ENCODE peak calls at places on chromosomes 3 and 15, in six cellular contexts. One of them, this sample, is unnamed.

GRCh38 chr15:81378438-81378837 is 4.4 kb upstream of the TMC3 start:
- DNase-seq in SK-N-SH: no peak
- DNase-seq in ovary: no peak
- DNase-seq in heart right ventricle: no peak
- DNase-seq in fibroblast of mammary gland: no peak
- DNase-seq in neural progenitor cell: no peak
- DNase-seq in this sample: no peak

GRCh38 chr15:62436235-62436634 is 271.1 kb upstream of the C2CD4B start:
- DNase-seq in SK-N-SH: no peak
- DNase-seq in ovary: no peak
- DNase-seq in heart right ventricle: no peak
- DNase-seq in fibroblast of mammary gland: no peak
- DNase-seq in neural progenitor cell: no peak
- DNase-seq in this sample: no peak

GRCh38 chr3:171264758-171265157 is 195.4 kb downstream of the TNIK start:
- DNase-seq in SK-N-SH: no peak
- DNase-seq in ovary: no peak
- DNase-seq in heart right ventricle: no peak
- DNase-seq in fibroblast of mammary gland: no peak
- DNase-seq in neural progenitor cell: no peak
- DNase-seq in this sample: no peak

GRCh38 chr3:184145120-184145524 is 10.0 kb downstream of the EIF2B5 start:
- DNase-seq in SK-N-SH: peak; percentile 59
- DNase-seq in ovary: no peak
- DNase-seq in heart right ventricle: peak; percentile 36
- DNase-seq in fibroblast of mammary gland: peak; percentile 70
- DNase-seq in neural progenitor cell: peak; percentile 65
- DNase-seq in this sample: no peak

GRCh38 chr3:178100881-178101280 is 435.4 kb upstream of the KCNMB2 start:
- DNase-seq in SK-N-SH: no peak
- DNase-seq in ovary: no peak
- DNase-seq in heart right ventricle: no peak
- DNase-seq in fibroblast of mammary gland: no peak
- DNase-seq in neural progenitor cell: no peak
- DNase-seq in this sample: no peak

GRCh38 chr3:16239082-16239770 is 25.5 kb downstream of the DPH3 start:
- DNase-seq in SK-N-SH: no peak
- DNase-seq in ovary: peak; percentile 31
- DNase-seq in heart right ventricle: no peak
- DNase-seq in fibroblast of mammary gland: peak; percentile 37
- DNase-seq in neural progenitor cell: no peak
- DNase-seq in this sample: no peak

GRCh38 chr3:53318522-53318921 is 28.8 kb downstream of the DCP1A start:
- DNase-seq in SK-N-SH: no peak
- DNase-seq in ovary: no peak
- DNase-seq in heart right ventricle: no peak
- DNase-seq in fibroblast of mammary gland: peak; percentile 73
- DNase-seq in neural progenitor cell: no peak
- DNase-seq in this sample: no peak

GRCh38 chr3:14852721-14853120 is 34.0 kb downstream of the FGD5 start:
- DNase-seq in SK-N-SH: no peak
- DNase-seq in ovary: no peak
- DNase-seq in heart right ventricle: no peak
- DNase-seq in fibroblast of mammary gland: no peak
- DNase-seq in neural progenitor cell: no peak
- DNase-seq in this sample: no peak

GRCh38 chr3:171415070-171415469 is 45.1 kb downstream of the TNIK start:
- DNase-seq in SK-N-SH: no peak
- DNase-seq in ovary: no peak
- DNase-seq in heart right ventricle: no peak
- DNase-seq in fibroblast of mammary gland: peak; percentile 41
- DNase-seq in neural progenitor cell: no peak
- DNase-seq in this sample: no peak

GRCh38 chr3:1532935-1533606 is 440.2 kb downstream of the CNTN6 start:
- DNase-seq in SK-N-SH: no peak
- DNase-seq in ovary: no peak
- DNase-seq in heart right ventricle: no peak
- DNase-seq in fibroblast of mammary gland: no peak
- DNase-seq in neural progenitor cell: no peak
- DNase-seq in this sample: no peak

GRCh38 chr3:108403921-108404320 is 106.5 kb downstream of the MYH15 start:
- DNase-seq in SK-N-SH: no peak
- DNase-seq in ovary: no peak
- DNase-seq in heart right ventricle: no peak
- DNase-seq in fibroblast of mammary gland: no peak
- DNase-seq in neural progenitor cell: no peak
- DNase-seq in this sample: no peak

GRCh38 chr15:31300208-31300661 is 26.4 kb upstream of the KLF13 start:
- DNase-seq in SK-N-SH: peak; percentile 72
- DNase-seq in ovary: no peak
- DNase-seq in heart right ventricle: no peak
- DNase-seq in fibroblast of mammary gland: no peak
- DNase-seq in neural progenitor cell: no peak
- DNase-seq in this sample: no peak

GRCh38 chr15:64122936-64123351 is 27.2 kb downstream of the SNX1 start:
- DNase-seq in SK-N-SH: no peak
- DNase-seq in ovary: no peak
- DNase-seq in heart right ventricle: no peak
- DNase-seq in fibroblast of mammary gland: no peak
- DNase-seq in neural progenitor cell: no peak
- DNase-seq in this sample: no peak

GRCh38 chr3:70078778-70079177 is 79.2 kb downstream of the SAMMSON start:
- DNase-seq in SK-N-SH: no peak
- DNase-seq in ovary: no peak
- DNase-seq in heart right ventricle: no peak
- DNase-seq in fibroblast of mammary gland: no peak
- DNase-seq in neural progenitor cell: no peak
- DNase-seq in this sample: no peak

GRCh38 chr3:149480326-149481017 is 6.0 kb downstream of the TM4SF4 start:
- DNase-seq in SK-N-SH: peak; percentile 77
- DNase-seq in ovary: peak; percentile 55
- DNase-seq in heart right ventricle: peak; percentile 74
- DNase-seq in fibroblast of mammary gland: peak; percentile 91
- DNase-seq in neural progenitor cell: peak; percentile 78
- DNase-seq in this sample: peak; percentile 31

GRCh38 chr15:90530250-90531051 is 728 bp downstream of the CRTC3 start:
- DNase-seq in SK-N-SH: peak; percentile 86
- DNase-seq in ovary: peak; percentile 79
- DNase-seq in heart right ventricle: peak; percentile 59
- DNase-seq in fibroblast of mammary gland: peak; percentile 21
- DNase-seq in neural progenitor cell: peak; percentile 55
- DNase-seq in this sample: peak; percentile 51

GRCh38 chr15:90535254-90535653 is 5.5 kb downstream of the CRTC3 start:
- DNase-seq in SK-N-SH: no peak
- DNase-seq in ovary: no peak
- DNase-seq in heart right ventricle: no peak
- DNase-seq in fibroblast of mammary gland: no peak
- DNase-seq in neural progenitor cell: no peak
- DNase-seq in this sample: no peak

GRCh38 chr15:90529008-90529368 is 735 bp upstream of the CRTC3 start:
- DNase-seq in SK-N-SH: no peak
- DNase-seq in ovary: no peak
- DNase-seq in heart right ventricle: no peak
- DNase-seq in fibroblast of mammary gland: no peak
- DNase-seq in neural progenitor cell: no peak
- DNase-seq in this sample: no peak

GRCh38 chr15:90531147-90531546 is 1.4 kb downstream of the CRTC3 start:
- DNase-seq in SK-N-SH: peak; percentile 56
- DNase-seq in ovary: no peak
- DNase-seq in heart right ventricle: no peak
- DNase-seq in fibroblast of mammary gland: no peak
- DNase-seq in neural progenitor cell: peak; percentile 21
- DNase-seq in this sample: no peak

DNA sequence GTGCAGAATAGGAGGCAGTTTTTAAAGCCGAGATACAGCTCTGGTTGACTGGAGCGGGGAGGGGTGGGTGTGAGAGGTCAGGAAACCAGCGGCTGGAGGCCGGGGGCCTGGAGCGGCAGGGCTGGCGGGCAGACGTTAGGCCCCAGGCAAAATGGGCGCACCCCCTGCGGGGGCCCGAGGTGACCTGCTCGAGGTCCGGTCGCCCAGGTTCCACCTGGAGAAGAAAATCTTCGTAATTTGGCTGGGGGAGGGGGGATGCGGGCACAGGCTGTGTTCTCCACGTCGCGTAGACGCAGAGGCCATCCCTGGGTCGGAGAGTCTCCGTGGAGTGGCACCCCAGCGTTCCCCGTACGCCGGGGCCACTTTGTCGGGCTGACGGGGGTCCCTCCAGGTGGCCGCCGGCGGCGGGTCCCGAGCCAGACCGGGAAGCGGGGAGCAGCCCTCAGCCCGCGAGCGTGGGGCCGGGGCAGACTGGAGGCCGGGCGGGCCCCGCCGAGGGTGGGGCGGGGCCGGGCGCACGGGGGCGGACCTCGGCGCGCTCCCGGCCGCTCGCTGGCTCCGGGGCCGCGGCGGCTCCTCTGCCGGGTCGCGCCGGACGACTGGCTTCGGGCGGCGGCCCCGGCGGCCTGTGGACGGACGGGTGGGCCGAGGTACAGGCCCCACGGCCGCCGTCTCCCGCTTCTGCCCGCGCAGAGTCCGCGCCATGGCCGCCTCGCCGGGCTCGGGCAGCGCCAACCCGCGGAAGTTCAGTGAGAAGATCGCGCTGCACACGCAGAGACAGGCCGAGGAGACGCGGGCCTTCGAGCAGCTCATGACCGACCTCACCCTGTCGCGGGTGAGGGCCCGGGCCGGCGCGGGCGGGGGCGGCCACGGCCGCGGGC is at the start of gene CRTC3:
- DNase-seq in SK-N-SH: peak; percentile 94
- DNase-seq in ovary: peak; percentile 56
- DNase-seq in heart right ventricle: peak; percentile 60
- DNase-seq in fibroblast of mammary gland: peak; percentile 41
- DNase-seq in neural progenitor cell: peak; percentile 76
- DNase-seq in this sample: peak; percentile 53
- TF ChIP-seq CTCF in SK-N-SH: no peak
- TF ChIP-seq CTCF in ovary: no peak
- TF ChIP-seq CTCF in heart right ventricle: peak; percentile 14
- TF ChIP-seq CTCF in fibroblast of mammary gland: no peak
- TF ChIP-seq CTCF in neural progenitor cell: no peak
- TF ChIP-seq CTCF in this sample: peak; percentile 15

DNA sequence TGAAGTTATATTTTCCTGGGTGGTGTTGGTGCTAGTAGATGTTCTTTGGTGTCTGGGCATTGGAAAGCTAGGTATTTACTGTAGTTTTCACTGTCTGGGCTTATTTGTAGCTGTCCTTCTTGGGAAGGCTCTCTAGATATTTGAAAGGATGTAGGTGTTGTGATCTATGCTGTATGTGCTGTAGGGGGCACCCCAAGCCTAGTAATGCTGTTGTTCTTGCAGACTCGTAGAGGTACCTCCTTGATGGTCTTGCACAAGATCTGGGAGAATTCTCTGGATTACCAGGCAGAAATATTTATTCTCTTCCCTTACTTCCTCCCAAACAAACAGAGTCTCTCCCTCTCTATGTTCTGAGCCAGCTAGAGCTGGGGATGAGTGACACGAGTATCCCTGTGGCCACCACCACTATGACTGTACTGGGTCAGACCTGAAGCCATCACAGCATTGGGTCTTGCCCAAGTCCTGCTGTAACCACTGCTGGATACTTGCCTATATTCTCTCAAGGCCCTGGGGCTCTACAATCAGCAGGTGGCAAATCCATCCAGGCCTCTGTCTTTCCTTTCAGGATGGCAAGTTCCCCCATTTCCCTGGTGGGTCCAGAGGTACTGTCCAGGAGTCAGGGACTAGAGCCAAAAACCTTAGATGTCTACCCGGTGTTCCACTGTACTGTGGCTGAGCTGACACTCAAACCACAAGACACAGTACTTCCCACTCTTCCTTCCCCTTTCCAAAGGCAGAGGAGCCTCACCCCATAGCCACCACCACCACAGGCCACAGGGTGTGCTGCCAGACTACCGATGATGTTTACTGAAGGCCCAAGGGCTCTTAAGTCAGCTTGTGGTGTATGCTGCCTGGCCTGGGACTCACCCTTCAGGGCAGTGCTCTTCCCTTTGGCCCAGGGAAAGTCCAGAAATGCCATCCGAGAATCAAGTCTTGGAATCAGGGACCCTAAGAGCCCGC is 195.2 kb upstream of the DPPA4 start:
- DNase-seq in SK-N-SH: peak; percentile 27
- DNase-seq in ovary: no peak
- DNase-seq in heart right ventricle: no peak
- DNase-seq in fibroblast of mammary gland: peak; percentile 42
- DNase-seq in neural progenitor cell: peak; percentile 75
- DNase-seq in this sample: no peak
- TF ChIP-seq CTCF in SK-N-SH: peak; percentile 77
- TF ChIP-seq CTCF in ovary: no peak
- TF ChIP-seq CTCF in heart right ventricle: peak; percentile 42
- TF ChIP-seq CTCF in fibroblast of mammary gland: peak; percentile 3
- TF ChIP-seq CTCF in neural progenitor cell: peak; percentile 69
- TF ChIP-seq CTCF in this sample: peak; percentile 32

GRCh38 chr3:11437506-11437905 is 165.3 kb downstream of the ATG7 start:
- DNase-seq in SK-N-SH: no peak
- DNase-seq in ovary: no peak
- DNase-seq in heart right ventricle: no peak
- DNase-seq in fibroblast of mammary gland: no peak
- DNase-seq in neural progenitor cell: no peak
- DNase-seq in this sample: no peak

GRCh38 chr3:11434697-11435096 is 162.5 kb downstream of the ATG7 start:
- DNase-seq in SK-N-SH: no peak
- DNase-seq in ovary: no peak
- DNase-seq in heart right ventricle: no peak
- DNase-seq in fibroblast of mammary gland: no peak
- DNase-seq in neural progenitor cell: no peak
- DNase-seq in this sample: no peak

GRCh38 chr3:11436775-11437174 is 164.6 kb downstream of the ATG7 start:
- DNase-seq in SK-N-SH: no peak
- DNase-seq in ovary: no peak
- DNase-seq in heart right ventricle: no peak
- DNase-seq in fibroblast of mammary gland: no peak
- DNase-seq in neural progenitor cell: no peak
- DNase-seq in this sample: no peak

GRCh38 chr3:11435420-11435819 is 163.2 kb downstream of the ATG7 start:
- DNase-seq in SK-N-SH: no peak
- DNase-seq in ovary: no peak
- DNase-seq in heart right ventricle: no peak
- DNase-seq in fibroblast of mammary gland: peak; percentile 71
- DNase-seq in neural progenitor cell: no peak
- DNase-seq in this sample: no peak

DNA sequence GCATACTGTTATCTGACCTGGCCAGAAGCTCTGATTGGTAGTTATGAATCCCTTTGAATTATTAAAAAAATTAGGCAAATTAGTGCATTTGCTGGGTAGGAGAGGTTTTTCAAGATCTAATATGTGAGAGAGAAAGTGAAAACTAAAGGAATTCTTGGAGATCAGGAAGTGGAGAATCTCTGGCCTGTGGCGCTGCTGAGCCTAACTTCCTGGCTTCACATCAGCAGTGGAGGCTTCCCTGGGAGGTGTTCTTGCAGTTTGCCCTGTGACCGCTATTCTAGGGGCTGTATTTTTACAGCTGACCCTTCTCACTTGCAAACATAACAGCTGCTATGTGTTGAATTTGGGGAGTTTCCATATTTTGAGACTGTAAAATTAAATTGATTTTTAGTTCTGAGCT is 166.4 kb downstream of the ATG7 start:
- DNase-seq in SK-N-SH: no peak
- DNase-seq in ovary: peak; percentile 60
- DNase-seq in heart right ventricle: no peak
- DNase-seq in fibroblast of mammary gland: peak; percentile 40
- DNase-seq in neural progenitor cell: no peak
- DNase-seq in this sample: no peak
- TF ChIP-seq CTCF in SK-N-SH: no peak
- TF ChIP-seq CTCF in ovary: no peak
- TF ChIP-seq CTCF in heart right ventricle: no peak
- TF ChIP-seq CTCF in fibroblast of mammary gland: peak; percentile 21
- TF ChIP-seq CTCF in neural progenitor cell: no peak
- TF ChIP-seq CTCF in this sample: no peak

GRCh38 chr15:36278219-36278618 is 301.2 kb upstream of the CDIN1 start:
- DNase-seq in SK-N-SH: no peak
- DNase-seq in ovary: no peak
- DNase-seq in heart right ventricle: no peak
- DNase-seq in fibroblast of mammary gland: peak; percentile 56
- DNase-seq in neural progenitor cell: peak; percentile 13
- DNase-seq in this sample: no peak
- TF ChIP-seq CTCF in SK-N-SH: peak; percentile 38
- TF ChIP-seq CTCF in ovary: no peak
- TF ChIP-seq CTCF in heart right ventricle: peak; percentile 20
- TF ChIP-seq CTCF in fibroblast of mammary gland: peak; percentile 45
- TF ChIP-seq CTCF in neural progenitor cell: peak; percentile 25
- TF ChIP-seq CTCF in this sample: no peak

This sample was measured in D721Med.